ENCODE peak calls at places on chromosomes 6 and 20, in ten cellular contexts. J is brain microvascular endothelial cell, E is psoas muscle, I is A549, A is thyroid gland, D is heart left ventricle, N is cardiac muscle cell, G is heart right ventricle, U is small intestine, M is fibroblast of lung. C is an unnamed sample.
A peak's percentile ranks its signal among the peaks of the same experiment; 100 is the strongest.

GRCh38 chr6:155436981-155437749 is 18.5 kb downstream of the NOX3 start:
- DNase-seq in J (peak; percentile 71), E (no peak), I (no peak), A (no peak), D (no peak), N (peak; percentile 9), G (no peak), U (peak; percentile 35), M (peak; percentile 49), C (no peak)

GRCh38 chr20:7843613-7844012 is 96.6 kb downstream of the HAO1 start:
- DNase-seq in J (no peak), E (peak; percentile 50), I (no peak), A (peak; percentile 7), D (no peak), N (no peak), G (no peak), U (no peak), M (peak; percentile 76), C (no peak)

GRCh38 chr6:75818061-75818855 is 69.2 kb downstream of the MYO6 start:
- DNase-seq in J (no peak), E (no peak), I (no peak), A (no peak), D (no peak), N (no peak), G (no peak), U (no peak), M (no peak), C (no peak)

GRCh38 chr6:49913656-49914055 is 47.3 kb upstream of the CRISP1 start:
- DNase-seq in J (no peak), E (no peak), I (no peak), A (no peak), D (no peak), N (peak; percentile 66), G (no peak), U (no peak), M (no peak), C (no peak)

GRCh38 chr6:55694148-55694547 is 115.2 kb upstream of the HMGCLL1 start:
- DNase-seq in J (peak; percentile 76), E (no peak), I (peak; percentile 4), A (no peak), D (no peak), N (peak; percentile 95), G (no peak), U (no peak), M (peak; percentile 76), C (no peak)

GRCh38 chr6:165988757-165989456 is 178.7 kb downstream of the TBXT start:
- DNase-seq in J (no peak), E (no peak), I (no peak), A (no peak), D (no peak), N (no peak), G (peak; percentile 37), U (no peak), M (peak; percentile 14), C (no peak)

GRCh38 chr6:53862517-53863457 is 68.0 kb downstream of the LRRC1 start:
- DNase-seq in J (peak; percentile 38), E (no peak), I (no peak), A (no peak), D (no peak), N (no peak), G (no peak), U (no peak), M (peak; percentile 91), C (no peak)

GRCh38 chr20:14801591-14802325 is 464.3 kb upstream of the FLRT3 start:
- DNase-seq in J (no peak), E (no peak), I (no peak), A (no peak), D (no peak), N (no peak), G (no peak), U (peak; percentile 34), M (no peak), C (no peak)

GRCh38 chr20:37627060-37627766 is 66.6 kb upstream of the CTNNBL1 start:
- DNase-seq in J (peak; percentile 42), E (peak; percentile 31), I (peak; percentile 48), A (peak; percentile 54), D (peak; percentile 68), N (peak; percentile 85), G (peak; percentile 52), U (peak; percentile 15), M (peak; percentile 64), C (no peak)

GRCh38 chr6:98179606-98180005 is 654.8 kb upstream of the POU3F2 start:
- DNase-seq in J (no peak), E (no peak), I (no peak), A (no peak), D (no peak), N (no peak), G (no peak), U (no peak), M (no peak), C (no peak)

GRCh38 chr6:107561325-107561724 is 71.4 kb downstream of the SOBP start:
- DNase-seq in J (no peak), E (peak; percentile 36), I (no peak), A (peak; percentile 3), D (peak; percentile 70), N (no peak), G (peak; percentile 51), U (no peak), M (no peak), C (no peak)

GRCh38 chr6:107567643-107568042 is 77.7 kb downstream of the SOBP start:
- DNase-seq in J (no peak), E (no peak), I (no peak), A (no peak), D (no peak), N (no peak), G (no peak), U (peak; percentile 23), M (no peak), C (no peak)

GRCh38 chr6:107563694-107564093 is 73.8 kb downstream of the SOBP start:
- DNase-seq in J (no peak), E (no peak), I (no peak), A (no peak), D (no peak), N (no peak), G (peak; percentile 20), U (no peak), M (no peak), C (no peak)

GRCh38 chr6:107565165-107565723 is 75.3 kb downstream of the SOBP start:
- DNase-seq in J (no peak), E (no peak), I (no peak), A (no peak), D (no peak), N (no peak), G (no peak), U (no peak), M (no peak), C (no peak)

DNA sequence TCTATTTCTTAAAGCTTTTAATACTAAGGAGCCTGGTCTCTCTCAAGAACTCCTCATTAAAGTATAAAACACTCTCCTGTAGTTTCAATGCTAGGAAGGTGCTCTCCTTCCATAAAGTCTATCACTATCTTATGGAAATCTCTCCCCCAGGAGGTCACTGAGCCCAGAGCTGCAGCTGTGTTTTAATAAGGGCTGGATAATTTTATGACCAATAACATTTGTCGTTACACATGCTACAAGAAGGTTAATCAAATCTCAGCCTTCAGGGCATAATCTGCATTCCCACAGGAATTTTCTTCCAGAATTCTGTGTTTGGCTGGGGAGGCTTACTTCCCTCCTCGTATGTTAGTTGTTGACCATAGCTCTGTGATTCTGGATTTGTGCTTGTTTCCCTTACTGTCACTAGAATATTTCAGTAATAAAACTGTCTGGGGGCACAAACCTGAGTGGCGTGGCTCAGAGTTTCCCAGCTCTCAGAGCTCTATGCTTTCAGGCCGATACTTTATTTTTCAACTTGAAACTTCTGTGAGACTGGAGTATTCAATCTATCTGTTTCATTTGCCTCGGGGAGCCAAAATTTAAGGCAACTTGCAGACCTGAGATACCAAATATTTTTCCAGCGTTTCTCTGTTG is 74.4 kb downstream of the SOBP start:
- DNase-seq in J (no peak), E (no peak), I (no peak), A (no peak), D (no peak), N (no peak), G (no peak), U (no peak), M (no peak), C (no peak)
- H3K27ac ChIP-seq in J (no peak overlapping the region), E (no peak overlapping the region), I (no peak overlapping the region), A (no peak overlapping the region), D (peak overlapping the region; percentile 64), N (no peak overlapping the region), G (no peak overlapping the region), U (no peak overlapping the region), M (no peak overlapping the region), C (no peak overlapping the region)

DNA sequence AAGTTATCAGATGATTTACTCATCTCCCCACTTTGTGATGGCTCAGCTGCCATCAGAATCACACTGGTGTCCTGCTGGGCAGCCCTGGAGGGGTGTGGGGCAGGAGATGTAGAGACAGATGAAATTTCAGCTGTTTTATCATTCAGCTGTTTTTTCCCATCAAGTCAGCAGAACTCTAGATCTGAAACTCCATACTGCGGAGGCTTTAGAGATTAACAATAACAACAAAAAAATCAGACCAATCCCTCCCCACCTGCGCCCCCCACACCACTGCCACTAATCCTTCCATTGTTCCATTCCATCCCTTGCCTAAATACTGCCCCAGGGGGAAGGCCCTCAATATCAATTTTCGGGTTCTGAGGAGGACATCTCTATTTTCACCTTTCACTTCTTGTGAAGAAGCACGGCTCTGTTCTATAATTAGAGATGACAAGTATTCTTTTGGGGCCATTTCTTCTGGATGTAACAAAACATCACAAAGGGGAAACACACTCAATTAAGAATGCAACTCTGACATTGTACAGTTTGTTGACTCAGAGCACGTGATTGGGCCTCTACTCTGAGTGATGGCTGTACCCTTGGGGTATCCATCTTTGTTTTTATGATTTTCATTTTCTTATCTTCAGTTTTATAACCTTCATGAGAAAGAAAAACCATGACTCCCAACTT is 396.3 kb downstream of the ZFAND3 start:
- DNase-seq in J (no peak), E (no peak), I (no peak), A (no peak), D (no peak), N (no peak), G (no peak), U (no peak), M (no peak), C (no peak)
- H3K27ac ChIP-seq in J (no peak overlapping the region), E (no peak overlapping the region), I (no peak overlapping the region), A (no peak overlapping the region), D (no peak overlapping the region), N (no peak overlapping the region), G (no peak overlapping the region), U (no peak overlapping the region), M (no peak overlapping the region), C (peak overlapping the region; percentile 60)

DNA sequence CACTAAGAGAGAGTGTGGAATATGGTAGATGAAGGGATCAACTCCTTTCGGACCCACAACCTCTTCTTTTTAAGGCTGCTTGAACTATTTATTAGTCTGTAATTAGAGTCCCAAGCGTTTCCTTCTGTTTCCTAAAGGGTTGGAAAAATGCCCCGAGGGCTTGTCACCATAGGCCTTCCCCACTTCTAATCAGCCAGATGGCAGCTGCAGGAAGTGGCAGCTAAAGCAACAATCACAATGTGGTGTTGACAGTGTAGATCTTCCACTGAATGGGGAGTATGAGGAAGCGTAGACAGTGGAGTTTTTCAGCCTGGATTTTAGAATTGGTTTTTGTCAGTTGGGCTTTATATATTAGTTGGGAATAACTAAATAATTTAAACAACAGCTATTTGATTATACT is 40.6 kb downstream of the SLC35D3 start:
- DNase-seq in J (no peak), E (no peak), I (no peak), A (peak; percentile 11), D (no peak), N (peak; percentile 86), G (no peak), U (peak; percentile 82), M (no peak), C (no peak)
- H3K27ac ChIP-seq in J (no peak overlapping the region), E (no peak overlapping the region), I (no peak overlapping the region), A (no peak overlapping the region), D (peak overlapping the region; percentile 89), N (peak overlapping the region; percentile 93), G (peak overlapping the region; percentile 77), U (peak overlapping the region; percentile 75), M (no peak overlapping the region), C (no peak overlapping the region)

GRCh38 chr20:59004763-59005522 is 2.1 kb downstream of the CTSZ start:
- DNase-seq in J (no peak), E (peak; percentile 53), I (no peak), A (no peak), D (peak; percentile 84), N (no peak), G (peak; percentile 64), U (peak; percentile 94), M (no peak), C (no peak)
- H3K27ac ChIP-seq in J (no peak overlapping the region), E (peak overlapping the region; percentile 84), I (no peak overlapping the region), A (peak overlapping the region; percentile 94), D (peak overlapping the region; percentile 90), N (no peak overlapping the region), G (peak overlapping the region; percentile 80), U (peak overlapping the region; percentile 87), M (no peak overlapping the region), C (peak overlapping the region; percentile 67)

C was measured in caudate nucleus.